ENCODE peak calls at places on chromosomes 3 and 15, in seven cellular contexts. E is K562, I is HepG2, L is GM12878, O is GM12891, F is SK-N-SH, K is H1. D is an unnamed sample.

GRCh38 chr3:186013312-186013711 is 75.5 kb upstream of the TRA2B start:
- DNase-seq in O (no peak), E (no peak), L (no peak), F (no peak), K (no peak), I (no peak), D (no peak)

GRCh38 chr3:13480340-13481318 is 523 bp downstream of the HDAC11 start:
- DNase-seq in F (no peak), K (no peak), O (no peak), I (no peak), L (no peak), E (no peak), D (no peak)

GRCh38 chr15:90807687-90808086 is 60.7 kb upstream of the FURIN start:
- DNase-seq in O (no peak), E (no peak), F (no peak), K (no peak), L (no peak), I (no peak), D (no peak)

GRCh38 chr3:168248383-168249047 is 152.8 kb upstream of the GOLIM4 start:
- DNase-seq in K (peak), E (no peak), F (peak), O (no peak), I (no peak), L (no peak), D (peak)

GRCh38 chr3:27166888-27167287 is 202.3 kb downstream of the NEK10 start:
- DNase-seq in F (peak), O (no peak), L (no peak), I (no peak), E (no peak), K (no peak), D (no peak)

GRCh38 chr3:13834258-13835035 is 45.4 kb downstream of the WNT7A start:
- DNase-seq in F (no peak), L (no peak), O (no peak), I (no peak), K (no peak), E (no peak), D (no peak)

GRCh38 chr3:74789111-74789510 is 174.7 kb upstream of the CNTN3 start:
- DNase-seq in O (no peak), L (no peak), I (peak), F (no peak), E (no peak), K (no peak), D (no peak)

GRCh38 chr3:134799393-134799792 is 4.3 kb downstream of the EPHB1 start:
- DNase-seq in E (no peak), K (peak), F (no peak), O (no peak), I (no peak), L (no peak), D (no peak)

GRCh38 chr3:191376742-191377141 is 46.4 kb upstream of the UTS2B start:
- DNase-seq in K (no peak), F (no peak), I (no peak), L (no peak), E (no peak), O (no peak), D (no peak)

GRCh38 chr15:60385620-60386552 is 11.9 kb downstream of the ANXA2 start:
- DNase-seq in F (no peak), K (no peak), L (no peak), I (no peak), O (no peak), E (no peak), D (no peak)

GRCh38 chr3:100992086-100993033 is 861 bp downstream of the ABI3BP start:
- DNase-seq in L (no peak), I (no peak), K (no peak), O (no peak), E (no peak), F (no peak), D (no peak)

GRCh38 chr3:31185004-31185357 is 290.5 kb upstream of the GADL1 start:
- DNase-seq in E (no peak), F (no peak), K (no peak), O (no peak), L (no peak), I (no peak), D (no peak)

GRCh38 chr15:35168464-35168863 is 83.4 kb upstream of the NANOGP8 start:
- DNase-seq in L (no peak), K (no peak), I (no peak), E (no peak), F (no peak), O (no peak), D (no peak)

GRCh38 chr3:123728014-123728413 is 143.2 kb upstream of the HACD2 start:
- DNase-seq in I (no peak), E (no peak), L (no peak), F (no peak), O (no peak), K (no peak), D (no peak)

GRCh38 chr3:186385856-186386602 is 24.0 kb upstream of the DGKG start:
- DNase-seq in O (no peak), E (no peak), I (no peak), F (no peak), K (no peak), L (no peak), D (no peak)

GRCh38 chr3:158819282-158819681 is 17.4 kb downstream of the MFSD1 start:
- DNase-seq in E (no peak), K (no peak), F (no peak), I (no peak), L (no peak), O (no peak), D (no peak)

GRCh38 chr15:68442041-68442440 is 10.1 kb upstream of the ITGA11 start:
- DNase-seq in L (no peak), K (peak), O (no peak), E (no peak), I (no peak), F (no peak), D (no peak)

GRCh38 chr3:149273096-149273751 is 51.6 kb upstream of the CP start:
- DNase-seq in F (peak), E (peak), O (no peak), L (peak), K (no peak), I (peak), D (no peak)

GRCh38 chr15:70867911-70868467 is 14.0 kb upstream of the LARP6 start:
- DNase-seq in K (no peak), E (no peak), I (no peak), F (peak), L (no peak), O (no peak), D (no peak)

GRCh38 chr15:77416954-77417353 is 3.0 kb downstream of the PEAK1 start:
- DNase-seq in O (no peak), L (no peak), K (no peak), E (no peak), F (no peak), I (no peak), D (no peak)

GRCh38 chr15:91049378-91050127 is 27.2 kb upstream of the VPS33B start:
- DNase-seq in K (no peak), L (peak), F (peak), E (peak), I (peak), O (no peak), D (no peak)

GRCh38 chr15:81781316-81781868 is 264.4 kb downstream of the MEX3B start:
- DNase-seq in E (no peak), K (no peak), L (no peak), I (no peak), O (no peak), F (no peak), D (no peak)

GRCh38 chr3:142929109-142929508 is 34.4 kb downstream of the PAQR9 start:
- DNase-seq in L (no peak), K (peak), O (no peak), I (peak), E (peak), F (no peak), D (no peak)

GRCh38 chr3:185995352-185995751 is 57.5 kb upstream of the TRA2B start:
- DNase-seq in K (no peak), O (no peak), F (no peak), L (no peak), E (no peak), I (no peak), D (no peak)

GRCh38 chr15:77426871-77427270 is 6.2 kb downstream of the HMG20A start:
- DNase-seq in F (no peak), E (no peak), O (no peak), K (no peak), I (no peak), L (no peak), D (no peak)

GRCh38 chr3:22117091-22117490 is 366.1 kb upstream of the ZNF385D start:
- DNase-seq in I (no peak), L (no peak), E (no peak), F (no peak), K (no peak), O (no peak), D (no peak)

GRCh38 chr15:66997212-66997611 is 68.2 kb upstream of the SMAD3 start:
- DNase-seq in L (no peak), O (no peak), E (no peak), F (no peak), I (no peak), K (no peak), D (no peak)

GRCh38 chr15:38650936-38651327 is 86.3 kb upstream of the RASGRP1 start:
- DNase-seq in K (no peak), O (no peak), I (no peak), L (no peak), E (no peak), F (no peak), D (no peak)

GRCh38 chr3:195080571-195081141 is 190.3 kb downstream of the XXYLT1 start:
- DNase-seq in F (no peak), K (no peak), E (no peak), I (peak), O (no peak), L (no peak), D (no peak)

GRCh38 chr3:36969540-36970432 is 23.1 kb downstream of the EPM2AIP1 start:
- DNase-seq in K (no peak), I (peak), L (peak), E (peak), F (peak), O (peak), D (peak)

GRCh38 chr3:185175370-185175987 is 22.6 kb upstream of the C3orf70 start:
- DNase-seq in E (peak), O (peak), F (peak), K (peak), L (peak), I (peak), D (peak)

GRCh38 chr3:99647081-99647480 is 8.7 kb downstream of the COL8A1 start:
- DNase-seq in E (no peak), I (no peak), F (no peak), L (no peak), K (no peak), O (no peak), D (no peak)

GRCh38 chr3:157201648-157202278 is 41.8 kb upstream of the CCNL1 start:
- DNase-seq in K (no peak), O (peak), E (peak), I (peak), F (peak), L (no peak), D (peak)

GRCh38 chr3:55823829-55824228 is 336.7 kb upstream of the WNT5A start:
- DNase-seq in E (no peak), K (no peak), F (no peak), O (no peak), I (no peak), L (no peak), D (no peak)

GRCh38 chr3:168884353-168884903 is 779.1 kb downstream of the MECOM start:
- DNase-seq in F (no peak), I (no peak), L (no peak), K (no peak), E (no peak), O (no peak), D (no peak)

GRCh38 chr15:23038741-23039150 is 623 bp downstream of the TUBGCP5 start:
- DNase-seq in E (no peak), I (peak), K (no peak), L (no peak), F (no peak), O (no peak), D (no peak)

GRCh38 chr3:146044046-146044445 is 116.9 kb downstream of the PLOD2 start:
- DNase-seq in I (no peak), F (no peak), K (no peak), O (no peak), L (no peak), E (no peak), D (no peak)

GRCh38 chr3:171375704-171376103 is 84.5 kb downstream of the TNIK start:
- DNase-seq in I (no peak), L (no peak), O (no peak), K (no peak), E (peak), F (no peak), D (no peak)

GRCh38 chr3:161163297-161163696 is 57.8 kb upstream of the NMD3 start:
- DNase-seq in O (no peak), I (peak), K (no peak), E (no peak), F (no peak), L (no peak), D (no peak)

GRCh38 chr3:126446791-126447190 is 28.9 kb downstream of the ZXDC start:
- DNase-seq in I (no peak), F (no peak), L (no peak), E (no peak), K (no peak), O (no peak), D (no peak)

GRCh38 chr3:126448141-126448892 is 27.4 kb downstream of the ZXDC start:
- DNase-seq in O (no peak), I (no peak), E (no peak), L (no peak), K (no peak), F (no peak), D (no peak)

GRCh38 chr3:126445506-126445905 is 30.2 kb downstream of the ZXDC start:
- DNase-seq in F (no peak), O (no peak), E (no peak), I (no peak), L (no peak), K (no peak), D (no peak)

GRCh38 chr3:126447456-126448106 is 28.1 kb downstream of the ZXDC start:
- DNase-seq in I (no peak), F (no peak), L (no peak), E (no peak), K (no peak), O (no peak), D (no peak)

GRCh38 chr3:126446301-126446700 is 29.4 kb downstream of the ZXDC start:
- DNase-seq in K (no peak), I (no peak), F (no peak), O (no peak), L (no peak), E (no peak), D (no peak)
- TF ChIP-seq TAF1 in K (no peak), I (no peak), F (no peak), O (no peak), L (no peak), E (no peak), D (no peak)

GRCh38 chr3:128996741-128997140 is 2.9 kb upstream of the CFAP92 start:
- DNase-seq in F (peak), I (no peak), L (no peak), K (no peak), E (no peak), O (no peak), D (no peak)
- TF ChIP-seq TAF1 in F (no peak), I (no peak), L (no peak), K (no peak), E (no peak), O (no peak), D (no peak)

DNA sequence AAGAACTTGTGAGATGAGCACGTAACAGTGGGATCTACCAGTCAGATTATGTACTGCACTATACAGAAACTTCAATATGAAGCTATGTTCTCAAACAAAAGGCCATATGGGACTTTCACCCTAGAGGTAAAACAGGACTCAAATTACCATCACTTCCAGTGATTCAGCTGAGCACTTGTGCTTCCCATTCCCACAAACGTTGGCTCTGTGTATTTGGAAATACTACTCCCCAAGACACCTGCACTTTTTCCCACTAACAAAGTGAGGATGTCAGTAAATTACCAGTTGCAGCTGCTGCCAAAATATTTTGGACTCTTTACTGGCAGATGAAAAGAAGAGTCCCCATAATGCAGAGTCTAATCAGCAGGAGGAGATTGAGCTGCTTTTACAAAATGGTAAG is 1570.1 kb downstream of the SI start:
- DNase-seq in K (no peak), O (no peak), I (no peak), E (no peak), F (no peak), L (no peak), D (no peak)
- TF ChIP-seq TAF1 in K (no peak), O (no peak), I (no peak), E (no peak), F (no peak), L (no peak), D (no peak)

DNA sequence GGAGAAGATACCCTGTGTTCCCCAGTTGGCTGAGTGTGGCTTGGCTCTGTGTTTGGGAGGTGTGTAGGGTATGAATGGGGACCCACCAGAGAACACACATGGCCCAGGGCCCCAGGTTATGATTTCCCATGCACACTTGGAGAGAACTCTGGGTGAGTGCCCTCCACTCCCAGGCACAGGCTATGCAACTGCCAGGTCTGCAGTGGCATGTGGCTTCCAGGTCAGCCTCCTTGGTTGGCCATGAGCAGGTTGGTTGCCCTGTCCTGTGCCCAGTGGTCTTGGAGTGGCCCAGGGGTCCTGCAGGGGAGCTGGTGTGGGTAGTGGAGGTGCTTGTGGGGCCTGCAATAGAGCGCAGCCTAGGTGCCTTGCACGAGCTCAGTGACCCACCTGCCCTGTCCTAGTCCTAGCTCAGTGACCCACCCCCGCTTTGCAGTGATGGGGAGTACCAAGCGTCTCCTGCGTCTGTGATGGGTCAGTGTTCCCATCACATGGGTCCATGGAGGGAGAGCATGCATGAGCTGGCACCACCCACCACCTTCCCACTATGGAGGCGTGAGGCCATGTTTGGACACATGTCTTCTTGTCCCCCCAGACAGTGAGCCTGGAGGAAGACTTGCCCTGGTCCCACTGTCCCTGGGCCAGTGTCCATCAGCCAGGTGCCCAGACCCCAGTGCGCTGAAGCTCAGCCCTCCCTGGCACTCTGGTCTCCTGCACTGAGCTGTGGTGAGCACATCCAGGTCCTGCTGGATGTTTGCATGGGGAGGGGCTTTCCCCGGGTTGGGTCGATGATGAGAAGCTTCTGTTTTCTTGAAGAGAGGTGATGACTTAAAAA is 217.3 kb downstream of the SNRPN start:
- DNase-seq in E (no peak), I (no peak), F (no peak), L (no peak), O (no peak), K (no peak), D (no peak)
- TF ChIP-seq TAF1 in E (no peak), I (no peak), F (no peak), L (no peak), O (no peak), K (no peak), D (no peak)

GRCh38 chr15:51799174-51799907 is 30.1 kb upstream of the TMOD3 start:
- DNase-seq in I (no peak), F (peak), O (no peak), L (no peak), E (no peak), K (no peak), D (no peak)
- TF ChIP-seq TAF1 in I (no peak), F (no peak), O (no peak), L (no peak), E (no peak), K (no peak), D (no peak)

DNA sequence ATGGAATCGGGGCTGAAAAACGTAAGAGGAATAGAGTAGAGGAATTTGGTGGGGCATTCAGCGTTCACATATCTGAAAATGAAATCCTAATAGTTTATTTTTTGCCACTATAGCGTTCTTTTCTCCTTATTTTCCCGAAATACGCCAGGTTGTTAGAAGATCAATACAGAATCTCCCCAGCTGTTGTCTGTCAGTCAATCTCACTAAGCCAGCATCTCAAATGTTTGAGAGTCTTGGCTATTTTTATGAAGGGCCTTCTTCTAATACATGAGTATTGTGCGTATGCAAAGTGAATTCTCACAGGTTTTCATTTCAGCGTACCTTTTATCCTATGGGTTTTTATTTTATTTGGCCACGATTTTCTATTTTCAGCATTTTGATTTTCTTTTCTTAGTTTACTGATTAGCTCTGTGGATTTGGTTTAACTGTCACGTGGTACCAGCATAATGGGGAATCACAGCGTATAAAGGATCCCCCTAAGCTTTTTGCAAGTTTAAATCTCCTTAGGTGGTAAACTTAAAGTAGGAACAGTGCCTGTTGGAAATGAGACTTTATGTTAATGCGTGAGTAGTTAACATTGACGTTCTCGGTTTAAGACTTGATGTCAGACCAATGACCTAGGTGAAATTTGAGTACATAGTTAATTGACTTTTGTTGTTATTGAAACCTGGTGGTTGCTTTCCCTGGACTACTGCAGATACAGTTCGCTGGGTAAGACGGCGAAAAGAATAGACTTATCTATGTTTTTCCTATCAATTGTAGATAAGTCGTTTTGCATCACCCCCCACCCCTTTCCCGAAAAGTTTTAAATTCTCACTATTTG is 1.3 kb downstream of the FXR1 start:
- DNase-seq in O (no peak), K (no peak), I (no peak), E (no peak), L (no peak), F (no peak), D (no peak)
- TF ChIP-seq TAF1 in O (no peak), K (no peak), I (no peak), E (no peak), L (no peak), F (no peak), D (no peak)

GRCh38 chr3:46926871-46927717 is 49.5 kb downstream of the CCDC12 start:
- DNase-seq in E (no peak), L (peak), I (no peak), O (peak), F (no peak), K (no peak), D (peak)
- TF ChIP-seq TAF1 in E (no peak), L (no peak), I (no peak), O (peak), F (no peak), K (no peak), D (peak)

D was measured in GM12892.